ENCODE peak calls at places on chromosomes 1 and 21, in ten cellular contexts. W is pancreas, E is astrocyte of the cerebellum, H is AG09309, U is heart right ventricle, J is mammary epithelial cell, P is heart left ventricle, R is brain microvascular endothelial cell, D is fibroblast of lung, O is lower lobe of right lung. F is an unnamed sample.

GRCh38 chr1:197224160-197224559 is 43.9 kb upstream of the CRB1 start:
- DNase-seq in W (no peak), E (no peak), H (no peak), U (no peak), J (no peak), P (no peak), R (no peak), D (peak; percentile 32), O (no peak), F (no peak)

GRCh38 chr21:45330075-45330781 is 42.5 kb upstream of the POFUT2 start:
- DNase-seq in W (peak; percentile 84), E (peak; percentile 71), H (peak; percentile 67), U (no peak), J (peak; percentile 29), P (peak; percentile 66), R (peak; percentile 74), D (peak; percentile 87), O (peak; percentile 89), F (no peak)

GRCh38 chr1:5509664-5510452 is 482.4 kb downstream of the NPHP4 start:
- DNase-seq in W (peak; percentile 70), E (peak; percentile 2), H (no peak), U (peak; percentile 52), J (peak; percentile 3), P (peak; percentile 81), R (peak; percentile 16), D (peak; percentile 20), O (peak; percentile 72), F (no peak)

GRCh38 chr1:28832966-28833365 is 21.0 kb downstream of the OPRD1 start:
- DNase-seq in W (no peak), E (no peak), H (no peak), U (no peak), J (no peak), P (no peak), R (no peak), D (no peak), O (no peak), F (no peak)

GRCh38 chr1:185376840-185377635 is 60.0 kb upstream of the IVNS1ABP start:
- DNase-seq in W (no peak), E (no peak), H (no peak), U (no peak), J (peak; percentile 12), P (no peak), R (peak; percentile 84), D (no peak), O (no peak), F (no peak)

GRCh38 chr1:171113377-171113776 is 22.7 kb downstream of the FMO3 start:
- DNase-seq in W (no peak), E (no peak), H (no peak), U (no peak), J (no peak), P (no peak), R (no peak), D (no peak), O (no peak), F (no peak)

GRCh38 chr1:243487649-243488227 is 231.9 kb downstream of the SDCCAG8 start:
- DNase-seq in W (no peak), E (no peak), H (no peak), U (no peak), J (no peak), P (no peak), R (no peak), D (peak; percentile 15), O (no peak), F (no peak)

GRCh38 chr1:119327066-119327435 is 41.5 kb upstream of the HAO2 start:
- DNase-seq in W (no peak), E (no peak), H (no peak), U (no peak), J (no peak), P (no peak), R (no peak), D (no peak), O (no peak), F (no peak)

GRCh38 chr1:238484121-238484520 is 593.4 kb upstream of the ZP4 start:
- DNase-seq in W (no peak), E (no peak), H (no peak), U (no peak), J (peak; percentile 8), P (no peak), R (no peak), D (peak; percentile 47), O (no peak), F (no peak)

GRCh38 chr1:238487931-238488330 is 597.2 kb upstream of the ZP4 start:
- DNase-seq in W (no peak), E (no peak), H (peak; percentile 82), U (no peak), J (no peak), P (no peak), R (no peak), D (no peak), O (no peak), F (no peak)

GRCh38 chr1:238488406-238488805 is 597.7 kb upstream of the ZP4 start:
- DNase-seq in W (no peak), E (no peak), H (no peak), U (no peak), J (no peak), P (no peak), R (no peak), D (no peak), O (no peak), F (no peak)

GRCh38 chr1:238485906-238486219 is 595.1 kb upstream of the ZP4 start:
- DNase-seq in W (no peak), E (no peak), H (no peak), U (no peak), J (no peak), P (no peak), R (peak; percentile 69), D (no peak), O (no peak), F (no peak)

DNA sequence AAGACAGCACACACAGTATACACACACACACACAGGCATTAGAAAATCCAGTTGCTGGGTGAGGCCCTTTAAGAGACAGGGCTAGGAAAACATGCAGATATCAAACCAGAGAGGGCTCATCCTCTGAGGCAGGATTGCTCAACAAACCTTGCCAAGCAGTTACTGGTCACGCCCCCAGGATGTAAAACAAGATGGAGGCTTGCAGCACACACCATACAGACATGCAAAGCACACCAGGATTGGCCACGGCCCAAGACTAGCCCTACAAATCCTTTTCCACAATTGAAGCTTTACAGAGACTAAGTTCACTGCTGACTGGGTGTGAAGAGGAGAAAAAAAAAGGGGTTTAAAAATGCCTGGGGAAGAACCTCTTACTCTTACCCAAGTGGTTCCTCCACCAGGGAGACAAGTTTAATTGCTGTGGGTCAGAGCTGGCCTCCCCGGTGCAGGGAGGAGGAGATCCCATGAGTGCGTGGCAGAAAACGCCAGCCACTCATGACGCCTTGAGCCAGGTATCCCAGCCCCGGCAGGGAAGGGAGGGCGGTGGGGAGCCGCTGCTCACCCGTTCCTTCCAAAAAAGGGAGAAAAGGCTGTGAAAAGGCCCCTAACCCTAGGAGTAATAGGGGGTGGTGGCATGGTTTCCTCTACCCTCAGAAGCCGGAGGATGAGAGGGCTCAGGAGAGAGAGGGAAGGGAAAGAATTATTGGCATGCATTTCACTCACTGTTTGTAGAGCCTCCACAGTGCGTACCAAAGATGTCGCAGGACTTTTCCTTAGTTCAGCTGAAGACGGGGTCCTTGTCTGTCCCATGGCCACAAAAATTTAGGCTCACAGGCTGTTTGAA is 594.6 kb upstream of the ZP4 start:
- DNase-seq in W (no peak), E (no peak), H (peak; percentile 78), U (no peak), J (peak; percentile 25), P (no peak), R (peak; percentile 94), D (peak; percentile 45), O (no peak), F (peak; percentile 0)
- H3K4me3 ChIP-seq in W (no peak overlapping the region), E (peak overlapping the region; percentile 3), H (peak overlapping the region; percentile 66), U (no peak overlapping the region), J (peak overlapping the region; percentile 50), P (no peak overlapping the region), R (peak overlapping the region; percentile 58), D (no peak overlapping the region), O (peak overlapping the region; percentile 2), F (no peak overlapping the region)

GRCh38 chr1:78691995-78692747 is 42.5 kb downstream of the IFI44 start:
- DNase-seq in W (no peak), E (no peak), H (no peak), U (no peak), J (peak; percentile 83), P (no peak), R (peak; percentile 51), D (peak; percentile 17), O (no peak), F (no peak)

GRCh38 chr1:78687914-78688313 is 38.3 kb downstream of the IFI44 start:
- DNase-seq in W (no peak), E (no peak), H (no peak), U (no peak), J (peak; percentile 11), P (no peak), R (no peak), D (peak; percentile 8), O (no peak), F (no peak)

GRCh38 chr1:78687315-78687714 is 37.7 kb downstream of the IFI44 start:
- DNase-seq in W (no peak), E (no peak), H (no peak), U (no peak), J (no peak), P (no peak), R (no peak), D (no peak), O (no peak), F (no peak)

GRCh38 chr1:78690516-78690915 is 40.9 kb downstream of the IFI44 start:
- DNase-seq in W (no peak), E (no peak), H (no peak), U (no peak), J (no peak), P (no peak), R (no peak), D (no peak), O (no peak), F (no peak)

DNA sequence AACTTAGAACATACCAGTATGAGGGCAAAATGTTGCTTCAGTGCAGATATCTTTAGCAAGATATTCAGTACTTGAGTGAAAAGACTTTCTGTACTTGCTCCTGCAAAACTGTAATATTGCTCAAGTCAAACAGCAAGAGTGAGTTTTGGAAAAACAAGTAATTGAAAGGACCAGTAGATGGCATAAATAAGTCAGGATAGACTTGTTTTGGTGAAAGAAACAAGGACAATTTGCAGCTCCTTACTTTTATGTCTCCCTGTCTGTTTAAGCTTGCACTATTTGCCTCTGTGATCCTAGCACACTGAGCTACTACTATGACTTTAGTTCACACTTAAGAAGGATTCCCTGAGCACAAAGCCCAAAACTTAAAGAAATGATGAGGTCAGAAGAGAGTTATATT is 39.1 kb downstream of the IFI44 start:
- DNase-seq in W (no peak), E (peak; percentile 39), H (peak; percentile 67), U (no peak), J (peak; percentile 29), P (no peak), R (no peak), D (peak; percentile 79), O (no peak), F (no peak)
- TF ChIP-seq CTCF in W (no peak), E (no peak), H (peak; percentile 46), U (no peak), J (peak; percentile 43), P (peak; percentile 29), R (peak; percentile 21), D (peak; percentile 28), O (no peak), F (no peak)

GRCh38 chr1:39576016-39576657 is 453 bp downstream of the PABPC4 start:
- DNase-seq in W (peak; percentile 58), E (no peak), H (no peak), U (no peak), J (no peak), P (peak; percentile 66), R (no peak), D (peak; percentile 19), O (peak; percentile 59), F (no peak)
- H3K4me3 ChIP-seq in W (peak overlapping the region; percentile 92), E (peak overlapping the region; percentile 82), H (peak overlapping the region; percentile 75), U (peak overlapping the region; percentile 79), J (peak overlapping the region; percentile 71), P (peak overlapping the region; percentile 64), R (peak overlapping the region; percentile 83), D (peak overlapping the region; percentile 71), O (peak overlapping the region; percentile 90), F (peak overlapping the region; percentile 60)

DNA sequence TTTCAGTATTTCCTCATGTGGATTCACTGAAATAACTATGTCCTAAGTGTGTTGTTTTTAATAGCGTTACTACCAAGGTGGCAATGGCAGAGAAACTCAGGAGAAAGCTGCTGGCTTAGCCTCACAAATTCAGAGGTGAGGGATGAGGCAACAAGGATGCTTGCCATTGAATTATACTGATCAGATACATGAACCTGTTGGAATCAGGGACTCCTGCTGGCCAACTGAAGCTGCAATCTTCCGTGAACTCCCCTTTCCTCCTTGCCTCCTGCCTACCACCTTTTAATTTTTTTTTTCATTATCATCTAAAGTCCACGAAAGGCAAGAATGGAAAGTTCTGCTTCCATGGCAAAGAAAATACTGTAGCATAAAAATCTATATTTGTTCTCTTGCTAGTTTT is 254.7 kb downstream of the NFIA start:
- DNase-seq in W (no peak), E (no peak), H (no peak), U (no peak), J (no peak), P (no peak), R (no peak), D (peak; percentile 11), O (no peak), F (no peak)
- TF ChIP-seq CTCF in W (no peak), E (peak; percentile 13), H (peak; percentile 10), U (no peak), J (peak; percentile 35), P (peak; percentile 18), R (peak; percentile 41), D (no peak), O (peak; percentile 15), F (no peak)